ENCODE peak calls at places on chromosomes 1 and 21, in six cellular contexts. E, M, N, F, C and Y are unnamed samples. For H3K4me1, the result is how much of the 10 kb centered on the place peaks cover.

GRCh38 chr1:234499119-234500039 is 20.4 kb upstream of the TARBP1 start:
- DNase-seq in E (peak), M (peak), N (peak), F (peak), C (no peak), Y (peak)

GRCh38 chr1:30710407-30710806 is 13.0 kb downstream of the MATN1 start:
- DNase-seq in E (no peak), M (no peak), N (no peak), F (no peak), C (no peak), Y (no peak)

GRCh38 chr1:8625981-8626898 is 191.2 kb downstream of the RERE start:
- DNase-seq in E (no peak), M (no peak), N (peak), F (no peak), C (no peak), Y (no peak)

GRCh38 chr21:35779690-35780570 is 280.4 kb downstream of the SETD4 start:
- DNase-seq in E (peak), M (peak), N (no peak), F (no peak), C (no peak), Y (no peak)

GRCh38 chr1:59672851-59673574 is 141.7 kb upstream of the HOOK1 start:
- DNase-seq in E (no peak), M (no peak), N (peak), F (no peak), C (no peak), Y (no peak)

GRCh38 chr1:109253803-109254620 is 4.7 kb downstream of the CELSR2 start:
- DNase-seq in E (peak), M (peak), N (peak), F (no peak), C (no peak), Y (no peak)

GRCh38 chr21:17513214-17514123 is 626 bp downstream of the CXADR start:
- DNase-seq in E (peak), M (peak), N (peak), F (peak), C (no peak), Y (peak)

GRCh38 chr1:14869197-14869596 is 270.7 kb downstream of the KAZN start:
- DNase-seq in E (no peak), M (no peak), N (no peak), F (no peak), C (no peak), Y (no peak)

GRCh38 chr21:31349208-31349607 is 5.1 kb upstream of the TIAM1 start:
- DNase-seq in E (no peak), M (no peak), N (no peak), F (no peak), C (no peak), Y (no peak)

GRCh38 chr1:244322791-244323521 is 128.8 kb downstream of the ADSS2 start:
- DNase-seq in E (no peak), M (peak), N (peak), F (peak), C (peak), Y (peak)

GRCh38 chr1:183734600-183735036 is 70.3 kb upstream of the RGL1 start:
- DNase-seq in E (peak), M (peak), N (no peak), F (peak), C (no peak), Y (peak)

GRCh38 chr1:153678519-153679336 is at the start of gene NPR1:
- DNase-seq in E (peak), M (peak), N (no peak), F (peak), C (no peak), Y (peak)

GRCh38 chr1:184270556-184270955 is 116.3 kb upstream of the C1orf21 start:
- DNase-seq in E (no peak), M (no peak), N (no peak), F (no peak), C (no peak), Y (no peak)

GRCh38 chr1:209190591-209191241 is 392.8 kb upstream of the CAMK1G start:
- DNase-seq in E (no peak), M (peak), N (peak), F (no peak), C (no peak), Y (no peak)

GRCh38 chr1:31055953-31056352 is 9.6 kb downstream of the PUM1 start:
- DNase-seq in E (no peak), M (no peak), N (no peak), F (no peak), C (no peak), Y (no peak)

GRCh38 chr1:226778657-226779058 is 39.6 kb upstream of the ITPKB start:
- DNase-seq in E (peak), M (peak), N (no peak), F (no peak), C (no peak), Y (peak)

GRCh38 chr1:192700834-192701271 is 64.9 kb downstream of the RGS13 start:
- DNase-seq in E (no peak), M (no peak), N (peak), F (no peak), C (no peak), Y (no peak)

GRCh38 chr1:43936470-43937151 is 3.0 kb downstream of the ARTN start:
- DNase-seq in E (peak), M (peak), N (peak), F (no peak), C (no peak), Y (peak)

GRCh38 chr1:27868932-27869718 is 3.2 kb upstream of the THEMIS2 start:
- DNase-seq in E (peak), M (no peak), N (no peak), F (no peak), C (no peak), Y (no peak)

GRCh38 chr1:110228853-110229252 is 18.7 kb downstream of the KCNC4 start:
- DNase-seq in E (no peak), M (no peak), N (no peak), F (no peak), C (no peak), Y (no peak)

GRCh38 chr21:42107881-42108553 is 36.9 kb downstream of the UMODL1 start:
- DNase-seq in E (peak), M (peak), N (peak), F (no peak), C (no peak), Y (no peak)

GRCh38 chr1:180177931-180178330 is 23.3 kb downstream of the QSOX1 start:
- DNase-seq in E (no peak), M (no peak), N (no peak), F (no peak), C (no peak), Y (no peak)

GRCh38 chr1:59481915-59482505 is 185.1 kb downstream of the FGGY start:
- DNase-seq in E (no peak), M (no peak), N (no peak), F (no peak), C (no peak), Y (no peak)

DNA sequence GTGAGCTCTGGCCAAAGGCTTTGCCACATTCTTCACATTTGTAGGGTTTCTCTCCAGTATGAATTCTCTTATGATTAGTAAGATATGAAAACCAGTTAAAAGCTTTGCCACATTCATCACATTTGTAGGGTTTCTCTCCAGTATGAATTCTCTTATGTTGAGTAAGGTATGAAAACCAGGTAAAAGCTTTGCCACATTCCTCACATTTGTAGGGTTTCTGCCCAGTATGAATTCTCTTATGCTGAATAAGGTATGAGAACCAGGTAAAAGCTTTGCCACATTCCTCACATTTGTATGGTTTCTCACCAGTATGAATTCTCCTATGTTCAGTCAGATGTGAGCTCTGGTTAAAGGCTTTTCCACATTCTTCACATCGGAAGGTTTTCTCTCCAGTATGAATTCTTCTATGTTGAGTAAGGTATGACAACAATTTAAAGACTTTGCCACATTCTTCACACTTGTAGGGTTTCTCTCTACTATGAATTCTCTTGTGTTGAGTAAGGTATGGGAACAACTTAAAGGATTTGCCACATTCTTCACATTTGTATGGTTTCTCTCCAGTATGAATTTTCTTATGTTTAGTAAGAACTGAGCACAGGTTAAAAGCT is 20.7 kb downstream of the ZNF695 start:
- DNase-seq in E (no peak), M (no peak), N (no peak), F (no peak), C (no peak), Y (no peak)
- H3K4me1 ChIP-seq in E (under half), M (under half), N (under half), F (under half), C (under half), Y (under half)

DNA sequence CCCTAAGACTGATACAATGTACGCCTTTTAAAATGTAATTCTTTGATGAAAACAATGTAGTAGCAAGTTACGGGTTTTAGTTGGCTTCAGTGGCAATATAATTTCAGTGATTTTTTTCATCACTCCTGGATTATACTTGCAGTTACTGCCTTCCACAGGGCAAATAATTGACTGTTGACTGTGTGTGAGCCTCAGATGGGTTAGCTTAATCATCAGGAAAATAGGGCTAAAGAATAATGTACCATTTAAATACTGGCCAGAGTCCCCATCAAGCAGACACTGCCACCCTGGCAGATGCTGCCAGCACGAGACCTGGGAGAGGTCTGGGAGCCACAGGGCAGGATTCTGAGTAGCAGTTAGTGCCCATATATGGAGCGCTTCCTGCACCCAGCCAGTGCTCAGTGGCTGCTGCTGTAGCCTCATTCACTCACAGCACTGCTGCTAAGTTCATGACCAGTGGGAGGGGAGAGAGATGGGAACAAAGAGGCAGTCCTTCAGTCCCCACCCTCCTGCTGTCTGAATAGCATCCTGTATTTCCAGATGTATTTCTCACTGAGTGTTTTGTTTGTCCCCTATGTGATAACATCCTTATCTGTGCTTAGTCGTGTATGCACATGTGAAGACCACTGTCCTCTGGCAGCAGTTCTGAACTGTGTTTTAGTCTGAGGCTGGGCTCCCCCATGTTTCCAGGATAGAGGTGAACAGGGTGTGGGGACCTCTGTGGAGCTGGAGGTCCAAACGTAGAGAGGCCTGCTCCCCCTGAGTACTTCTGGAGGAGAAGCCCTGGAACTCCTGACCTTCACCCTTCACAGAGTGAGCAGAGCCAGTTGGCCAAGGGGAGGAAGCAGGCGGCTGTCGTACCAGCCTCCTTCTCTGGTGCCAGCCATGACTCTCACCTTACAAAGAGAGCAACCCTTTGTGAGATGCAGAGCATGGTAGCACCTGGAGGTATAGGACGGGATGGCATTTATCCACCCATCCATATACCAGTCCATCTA is 80.4 kb downstream of the ADARB1 start:
- DNase-seq in E (no peak), M (peak), N (no peak), F (no peak), C (no peak), Y (no peak)
- TF ChIP-seq POLR2A in E (no peak), M (no peak), N (no peak), F (no peak), C (no peak), Y (no peak)

GRCh38 chr1:208164609-208165008 is 79.6 kb downstream of the PLXNA2 start:
- DNase-seq in E (no peak), M (no peak), N (no peak), F (no peak), C (no peak), Y (no peak)
- H3K4me1 ChIP-seq in E (half or more), M (under half), N (half or more), F (under half), C (under half), Y (under half)

GRCh38 chr21:33412832-33413519 is 9.8 kb downstream of the IFNGR2 start:
- DNase-seq in E (no peak), M (no peak), N (peak), F (no peak), C (no peak), Y (no peak)
- TF ChIP-seq POLR2A in E (no peak), M (no peak), N (peak), F (no peak), C (no peak), Y (no peak)

GRCh38 chr1:91851130-91852010 is 34.6 kb downstream of the TGFBR3 start:
- DNase-seq in E (peak), M (peak), N (no peak), F (peak), C (no peak), Y (peak)
- H3K4me1 ChIP-seq in E (under half), M (under half), N (half or more), F (under half), C (half or more), Y (under half)

GRCh38 chr1:19467199-19468187 is 17.8 kb downstream of the CAPZB start:
- DNase-seq in E (no peak), M (no peak), N (no peak), F (no peak), C (no peak), Y (no peak)

GRCh38 chr1:19469004-19469403 is 16.3 kb downstream of the CAPZB start:
- DNase-seq in E (no peak), M (no peak), N (no peak), F (no peak), C (no peak), Y (no peak)

GRCh38 chr1:19466112-19466561 is 19.2 kb downstream of the CAPZB start:
- DNase-seq in E (no peak), M (peak), N (no peak), F (peak), C (no peak), Y (no peak)

GRCh38 chr1:19465650-19466049 is 19.7 kb downstream of the CAPZB start:
- DNase-seq in E (no peak), M (no peak), N (no peak), F (no peak), C (no peak), Y (no peak)

GRCh38 chr1:19468397-19468956 is 16.9 kb downstream of the CAPZB start:
- DNase-seq in E (peak), M (no peak), N (peak), F (no peak), C (no peak), Y (no peak)
- TF ChIP-seq POLR2A in E (no peak), M (no peak), N (no peak), F (no peak), C (no peak), Y (no peak)

DNA sequence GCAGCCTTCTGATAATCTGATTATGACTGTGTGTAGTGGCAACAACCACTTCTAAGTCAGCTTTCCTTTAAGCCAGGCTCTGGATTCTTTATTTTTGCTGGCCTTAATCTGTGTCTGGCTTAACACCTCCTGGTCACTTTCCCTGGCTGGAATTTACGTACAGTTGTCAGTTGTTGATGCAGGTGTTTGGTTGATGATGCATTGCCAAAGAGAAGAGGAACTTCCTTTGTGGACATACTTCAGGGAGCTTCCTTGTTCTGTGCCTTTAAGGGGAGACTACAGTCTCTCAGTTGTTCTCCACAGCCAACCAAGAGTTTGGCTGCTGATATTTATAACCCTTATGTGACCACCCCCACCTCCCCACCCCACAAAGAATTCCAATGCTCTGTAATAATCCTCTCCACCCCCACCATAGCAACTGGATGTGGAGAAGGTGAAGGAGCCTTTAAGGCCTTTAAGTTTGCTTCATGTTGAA is 96.0 kb upstream of the BMP8A start:
- DNase-seq in E (no peak), M (no peak), N (peak), F (no peak), C (no peak), Y (no peak)
- H3K4me1 ChIP-seq in E (half or more), M (half or more), N (half or more), F (under half), C (half or more), Y (under half)

GRCh38 chr1:1230656-1231399 is 973 bp downstream of the SDF4 start:
- DNase-seq in E (no peak), M (no peak), N (peak), F (no peak), C (no peak), Y (no peak)
- TF ChIP-seq POLR2A in E (no peak), M (no peak), N (no peak), F (no peak), C (no peak), Y (no peak)

GRCh38 chr1:11800756-11801433 is 4.9 kb downstream of the MTHFR start:
- DNase-seq in E (no peak), M (no peak), N (no peak), F (peak), C (no peak), Y (no peak)
- H3K4me1 ChIP-seq in E (under half), M (under half), N (under half), F (under half), C (half or more), Y (under half)

GRCh38 chr1:16236495-16237342 is at the start of gene CPLANE2:
- DNase-seq in E (peak), M (peak), N (peak), F (peak), C (no peak), Y (peak)
- TF ChIP-seq POLR2A in E (no peak), M (peak), N (peak), F (peak), C (peak), Y (peak)